ENCODE peak calls at places on chromosomes 7 and 10, in ten cellular contexts. One of them, this sample, is unnamed. For H3K4me1, H3K9me3 and H3K27me3, the result is how much of the 10 kb centered on the place peaks cover.

GRCh38 chr7:140003913-140004382 is 58.8 kb downstream of the PARP12 start:
- DNase-seq in cardiac muscle cell: peak
- DNase-seq in mesenchymal stem cell: peak
- DNase-seq in BE2C: peak
- DNase-seq in trophoblast cell: peak
- DNase-seq in breast epithelium: no peak
- DNase-seq in upper lobe of right lung: peak
- DNase-seq in SK-N-SH: peak
- DNase-seq in psoas muscle: no peak
- DNase-seq in H9: peak
- DNase-seq in this sample: peak

GRCh38 chr10:72416661-72417060 is 61.9 kb upstream of the DNAJB12 start:
- DNase-seq in cardiac muscle cell: no peak
- DNase-seq in BE2C: no peak
- DNase-seq in H9: no peak
- DNase-seq in psoas muscle: no peak
- DNase-seq in upper lobe of right lung: no peak
- DNase-seq in mesenchymal stem cell: no peak
- DNase-seq in SK-N-SH: no peak
- DNase-seq in trophoblast cell: no peak
- DNase-seq in breast epithelium: no peak
- DNase-seq in this sample: no peak

GRCh38 chr10:128063736-128064614 is 62.2 kb downstream of the MKI67 start:
- DNase-seq in SK-N-SH: no peak
- DNase-seq in trophoblast cell: peak
- DNase-seq in cardiac muscle cell: no peak
- DNase-seq in H9: no peak
- DNase-seq in upper lobe of right lung: peak
- DNase-seq in psoas muscle: no peak
- DNase-seq in BE2C: no peak
- DNase-seq in mesenchymal stem cell: no peak
- DNase-seq in breast epithelium: no peak
- DNase-seq in this sample: peak

GRCh38 chr10:48343871-48344598 is 37.6 kb downstream of the MAPK8 start:
- DNase-seq in trophoblast cell: no peak
- DNase-seq in cardiac muscle cell: no peak
- DNase-seq in mesenchymal stem cell: no peak
- DNase-seq in H9: no peak
- DNase-seq in upper lobe of right lung: no peak
- DNase-seq in breast epithelium: no peak
- DNase-seq in SK-N-SH: no peak
- DNase-seq in BE2C: no peak
- DNase-seq in psoas muscle: no peak
- DNase-seq in this sample: no peak

GRCh38 chr7:73907554-73908122 is 46.7 kb downstream of the TMEM270 start:
- DNase-seq in mesenchymal stem cell: no peak
- DNase-seq in psoas muscle: no peak
- DNase-seq in trophoblast cell: no peak
- DNase-seq in BE2C: no peak
- DNase-seq in cardiac muscle cell: no peak
- DNase-seq in SK-N-SH: no peak
- DNase-seq in upper lobe of right lung: peak
- DNase-seq in breast epithelium: no peak
- DNase-seq in H9: no peak
- DNase-seq in this sample: no peak

GRCh38 chr10:12063483-12063818 is 5.3 kb upstream of the DHTKD1 start:
- DNase-seq in trophoblast cell: no peak
- DNase-seq in cardiac muscle cell: peak
- DNase-seq in H9: no peak
- DNase-seq in breast epithelium: no peak
- DNase-seq in BE2C: no peak
- DNase-seq in upper lobe of right lung: no peak
- DNase-seq in SK-N-SH: no peak
- DNase-seq in psoas muscle: no peak
- DNase-seq in mesenchymal stem cell: no peak
- DNase-seq in this sample: no peak

GRCh38 chr7:474605-475424 is 44.8 kb downstream of the PDGFA start:
- DNase-seq in cardiac muscle cell: no peak
- DNase-seq in trophoblast cell: no peak
- DNase-seq in breast epithelium: no peak
- DNase-seq in BE2C: peak
- DNase-seq in mesenchymal stem cell: no peak
- DNase-seq in psoas muscle: no peak
- DNase-seq in SK-N-SH: no peak
- DNase-seq in H9: no peak
- DNase-seq in upper lobe of right lung: peak
- DNase-seq in this sample: no peak

GRCh38 chr10:31090894-31091607 is 59.4 kb upstream of the ZNF438 start:
- DNase-seq in upper lobe of right lung: no peak
- DNase-seq in psoas muscle: no peak
- DNase-seq in BE2C: no peak
- DNase-seq in cardiac muscle cell: no peak
- DNase-seq in breast epithelium: no peak
- DNase-seq in mesenchymal stem cell: no peak
- DNase-seq in SK-N-SH: no peak
- DNase-seq in H9: no peak
- DNase-seq in trophoblast cell: no peak
- DNase-seq in this sample: no peak

GRCh38 chr10:71771821-71772617 is 1.3 kb downstream of the VSIR start:
- DNase-seq in BE2C: no peak
- DNase-seq in H9: no peak
- DNase-seq in breast epithelium: no peak
- DNase-seq in trophoblast cell: peak
- DNase-seq in SK-N-SH: no peak
- DNase-seq in psoas muscle: peak
- DNase-seq in mesenchymal stem cell: peak
- DNase-seq in cardiac muscle cell: no peak
- DNase-seq in upper lobe of right lung: no peak
- DNase-seq in this sample: no peak

GRCh38 chr7:96052289-96052688 is 269.6 kb downstream of the SLC25A13 start:
- DNase-seq in H9: no peak
- DNase-seq in BE2C: no peak
- DNase-seq in breast epithelium: no peak
- DNase-seq in cardiac muscle cell: no peak
- DNase-seq in upper lobe of right lung: no peak
- DNase-seq in SK-N-SH: no peak
- DNase-seq in mesenchymal stem cell: no peak
- DNase-seq in psoas muscle: no peak
- DNase-seq in trophoblast cell: no peak
- DNase-seq in this sample: no peak

GRCh38 chr10:129845081-129845823 is 118.8 kb downstream of the EBF3 start:
- DNase-seq in mesenchymal stem cell: no peak
- DNase-seq in upper lobe of right lung: no peak
- DNase-seq in trophoblast cell: no peak
- DNase-seq in cardiac muscle cell: no peak
- DNase-seq in SK-N-SH: no peak
- DNase-seq in psoas muscle: no peak
- DNase-seq in BE2C: no peak
- DNase-seq in H9: no peak
- DNase-seq in breast epithelium: no peak
- DNase-seq in this sample: no peak

GRCh38 chr7:97025983-97026704 is 1.5 kb upstream of the DLX5 start:
- DNase-seq in mesenchymal stem cell: peak
- DNase-seq in trophoblast cell: no peak
- DNase-seq in BE2C: no peak
- DNase-seq in H9: no peak
- DNase-seq in psoas muscle: no peak
- DNase-seq in SK-N-SH: no peak
- DNase-seq in breast epithelium: no peak
- DNase-seq in cardiac muscle cell: peak
- DNase-seq in upper lobe of right lung: no peak
- DNase-seq in this sample: no peak

DNA sequence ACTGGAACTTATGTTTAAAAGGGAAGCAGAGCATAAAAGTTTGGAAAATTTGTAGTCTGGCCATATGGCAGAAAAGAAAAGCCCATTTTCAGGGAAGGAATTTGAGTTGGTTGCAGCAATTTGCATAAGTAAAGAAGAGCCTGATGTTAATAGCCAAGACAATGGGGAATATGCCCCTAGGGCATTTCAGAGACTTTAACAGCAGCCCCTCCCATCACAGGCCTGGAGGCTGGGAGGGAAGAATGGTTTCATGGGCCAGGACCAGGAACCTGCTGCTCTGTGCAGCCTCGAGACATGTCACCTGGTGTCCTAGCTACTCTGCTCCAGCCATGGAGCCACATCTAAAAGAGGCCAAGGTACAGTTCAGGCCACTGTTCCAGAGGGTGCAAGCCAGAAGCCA is 35.3 kb downstream of the HTR7 start:
- DNase-seq in psoas muscle: no peak
- DNase-seq in mesenchymal stem cell: no peak
- DNase-seq in trophoblast cell: no peak
- DNase-seq in cardiac muscle cell: no peak
- DNase-seq in BE2C: no peak
- DNase-seq in H9: peak
- DNase-seq in upper lobe of right lung: no peak
- DNase-seq in breast epithelium: no peak
- DNase-seq in SK-N-SH: no peak
- DNase-seq in this sample: no peak
- H3K4me1 ChIP-seq in psoas muscle: under half
- H3K4me1 ChIP-seq in mesenchymal stem cell: under half
- H3K4me1 ChIP-seq in trophoblast cell: under half
- H3K4me1 ChIP-seq in cardiac muscle cell: under half
- H3K4me1 ChIP-seq in BE2C: under half
- H3K4me1 ChIP-seq in H9: under half
- H3K4me1 ChIP-seq in upper lobe of right lung: under half
- H3K4me1 ChIP-seq in breast epithelium: under half
- H3K4me1 ChIP-seq in SK-N-SH: under half
- H3K4me1 ChIP-seq in this sample: under half

GRCh38 chr10:37490266-37490665 is 364.9 kb downstream of the ANKRD30A start:
- DNase-seq in SK-N-SH: no peak
- DNase-seq in cardiac muscle cell: no peak
- DNase-seq in mesenchymal stem cell: no peak
- DNase-seq in trophoblast cell: no peak
- DNase-seq in H9: no peak
- DNase-seq in upper lobe of right lung: no peak
- DNase-seq in BE2C: no peak
- DNase-seq in breast epithelium: no peak
- DNase-seq in psoas muscle: no peak
- DNase-seq in this sample: peak

GRCh38 chr10:37488792-37489657 is 363.6 kb downstream of the ANKRD30A start:
- DNase-seq in BE2C: no peak
- DNase-seq in SK-N-SH: no peak
- DNase-seq in mesenchymal stem cell: no peak
- DNase-seq in cardiac muscle cell: no peak
- DNase-seq in upper lobe of right lung: no peak
- DNase-seq in breast epithelium: no peak
- DNase-seq in H9: no peak
- DNase-seq in trophoblast cell: peak
- DNase-seq in psoas muscle: no peak
- DNase-seq in this sample: peak

GRCh38 chr10:37495415-37495814 is 362.0 kb downstream of the ZNF248 start:
- DNase-seq in upper lobe of right lung: no peak
- DNase-seq in trophoblast cell: peak
- DNase-seq in BE2C: no peak
- DNase-seq in psoas muscle: no peak
- DNase-seq in cardiac muscle cell: no peak
- DNase-seq in mesenchymal stem cell: no peak
- DNase-seq in H9: no peak
- DNase-seq in SK-N-SH: no peak
- DNase-seq in breast epithelium: no peak
- DNase-seq in this sample: peak

DNA sequence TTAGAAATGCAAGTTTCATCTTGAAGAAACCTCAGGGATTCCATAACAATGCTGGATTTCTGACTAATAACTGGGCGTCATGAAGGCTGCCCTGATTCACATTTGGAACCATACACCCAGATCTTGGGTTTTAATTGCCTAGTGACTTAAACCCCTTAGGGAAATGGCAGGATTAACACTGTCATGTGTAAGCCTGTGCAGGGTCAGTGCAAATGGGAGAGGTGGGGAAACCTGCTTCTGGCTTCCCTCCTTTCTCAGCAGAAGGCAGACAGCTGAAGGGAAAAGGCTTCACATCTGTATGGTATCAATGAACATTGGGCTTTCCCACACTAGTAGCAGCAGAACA is 364.2 kb downstream of the ANKRD30A start:
- DNase-seq in cardiac muscle cell: no peak
- DNase-seq in breast epithelium: no peak
- DNase-seq in mesenchymal stem cell: no peak
- DNase-seq in SK-N-SH: no peak
- DNase-seq in upper lobe of right lung: no peak
- DNase-seq in H9: no peak
- DNase-seq in BE2C: no peak
- DNase-seq in psoas muscle: no peak
- DNase-seq in trophoblast cell: no peak
- DNase-seq in this sample: peak
- H3K9me3 ChIP-seq in cardiac muscle cell: under half
- H3K9me3 ChIP-seq in breast epithelium: under half
- H3K9me3 ChIP-seq in mesenchymal stem cell: under half
- H3K9me3 ChIP-seq in SK-N-SH: under half
- H3K9me3 ChIP-seq in upper lobe of right lung: under half
- H3K9me3 ChIP-seq in H9: under half
- H3K9me3 ChIP-seq in BE2C: under half
- H3K9me3 ChIP-seq in psoas muscle: under half
- H3K9me3 ChIP-seq in trophoblast cell: under half
- H3K9me3 ChIP-seq in this sample: under half

GRCh38 chr7:69598487-69599148 is 343 bp downstream of the AUTS2 start:
- DNase-seq in SK-N-SH: no peak
- DNase-seq in breast epithelium: no peak
- DNase-seq in mesenchymal stem cell: no peak
- DNase-seq in upper lobe of right lung: peak
- DNase-seq in BE2C: no peak
- DNase-seq in H9: no peak
- DNase-seq in psoas muscle: peak
- DNase-seq in cardiac muscle cell: no peak
- DNase-seq in trophoblast cell: no peak
- DNase-seq in this sample: peak
- H3K27me3 ChIP-seq in SK-N-SH: under half
- H3K27me3 ChIP-seq in breast epithelium: under half
- H3K27me3 ChIP-seq in mesenchymal stem cell: under half
- H3K27me3 ChIP-seq in upper lobe of right lung: under half
- H3K27me3 ChIP-seq in BE2C: under half
- H3K27me3 ChIP-seq in H9: under half
- H3K27me3 ChIP-seq in psoas muscle: under half
- H3K27me3 ChIP-seq in cardiac muscle cell: under half
- H3K27me3 ChIP-seq in trophoblast cell: under half
- H3K27me3 ChIP-seq in this sample: under half

GRCh38 chr10:77689339-77689738 is 51.7 kb upstream of the KCNMA1 start:
- DNase-seq in trophoblast cell: no peak
- DNase-seq in psoas muscle: no peak
- DNase-seq in breast epithelium: no peak
- DNase-seq in upper lobe of right lung: no peak
- DNase-seq in cardiac muscle cell: no peak
- DNase-seq in SK-N-SH: no peak
- DNase-seq in mesenchymal stem cell: no peak
- DNase-seq in BE2C: no peak
- DNase-seq in H9: no peak
- DNase-seq in this sample: no peak
- H3K4me1 ChIP-seq in trophoblast cell: under half
- H3K4me1 ChIP-seq in psoas muscle: under half
- H3K4me1 ChIP-seq in breast epithelium: under half
- H3K4me1 ChIP-seq in upper lobe of right lung: under half
- H3K4me1 ChIP-seq in cardiac muscle cell: under half
- H3K4me1 ChIP-seq in SK-N-SH: under half
- H3K4me1 ChIP-seq in mesenchymal stem cell: under half
- H3K4me1 ChIP-seq in BE2C: under half
- H3K4me1 ChIP-seq in H9: under half
- H3K4me1 ChIP-seq in this sample: under half